ENCODE peak calls at places on chromosomes 5 and 9, in six cellular contexts. One of them, this sample, is unnamed.

GRCh38 chr5:177362871-177363507 is 5.3 kb downstream of the RGS14 start:
- DNase-seq in Peyer's patch: peak; percentile 74
- DNase-seq in endodermal cell: peak; percentile 90
- DNase-seq in AG10803: peak; percentile 20
- DNase-seq in mesothelial cell of epicardium: no peak
- DNase-seq in GM13977: peak; percentile 87
- DNase-seq in this sample: peak; percentile 63

GRCh38 chr9:87309236-87309635 is 188.4 kb upstream of the DAPK1 start:
- DNase-seq in Peyer's patch: no peak
- DNase-seq in endodermal cell: no peak
- DNase-seq in AG10803: peak; percentile 21
- DNase-seq in mesothelial cell of epicardium: no peak
- DNase-seq in GM13977: no peak
- DNase-seq in this sample: no peak

GRCh38 chr5:168125445-168126199 is 165.8 kb upstream of the WWC1 start:
- DNase-seq in Peyer's patch: no peak
- DNase-seq in endodermal cell: no peak
- DNase-seq in AG10803: no peak
- DNase-seq in mesothelial cell of epicardium: no peak
- DNase-seq in GM13977: no peak
- DNase-seq in this sample: peak; percentile 7

GRCh38 chr5:82396871-82397514 is 118.8 kb upstream of the RPS23 start:
- DNase-seq in Peyer's patch: no peak
- DNase-seq in endodermal cell: no peak
- DNase-seq in AG10803: peak; percentile 100
- DNase-seq in mesothelial cell of epicardium: peak; percentile 36
- DNase-seq in GM13977: no peak
- DNase-seq in this sample: peak; percentile 96

GRCh38 chr5:123297866-123298265 is 125.3 kb downstream of the CEP120 start:
- DNase-seq in Peyer's patch: no peak
- DNase-seq in endodermal cell: no peak
- DNase-seq in AG10803: no peak
- DNase-seq in mesothelial cell of epicardium: no peak
- DNase-seq in GM13977: no peak
- DNase-seq in this sample: peak; percentile 13

GRCh38 chr5:126098330-126099017 is 324.7 kb upstream of the GRAMD2B start:
- DNase-seq in Peyer's patch: no peak
- DNase-seq in endodermal cell: no peak
- DNase-seq in AG10803: peak; percentile 13
- DNase-seq in mesothelial cell of epicardium: no peak
- DNase-seq in GM13977: no peak
- DNase-seq in this sample: peak; percentile 45

GRCh38 chr9:35645736-35646582 is 4.8 kb downstream of the SIT1 start:
- DNase-seq in Peyer's patch: no peak
- DNase-seq in endodermal cell: peak; percentile 91
- DNase-seq in AG10803: peak; percentile 17
- DNase-seq in mesothelial cell of epicardium: peak; percentile 39
- DNase-seq in GM13977: peak; percentile 24
- DNase-seq in this sample: peak; percentile 71

GRCh38 chr9:108056083-108056804 is 566.7 kb upstream of the KLF4 start:
- DNase-seq in Peyer's patch: no peak
- DNase-seq in endodermal cell: no peak
- DNase-seq in AG10803: peak; percentile 43
- DNase-seq in mesothelial cell of epicardium: no peak
- DNase-seq in GM13977: no peak
- DNase-seq in this sample: peak; percentile 89

GRCh38 chr5:96288166-96288844 is 144.7 kb downstream of the PCSK1 start:
- DNase-seq in Peyer's patch: no peak
- DNase-seq in endodermal cell: no peak
- DNase-seq in AG10803: peak; percentile 58
- DNase-seq in mesothelial cell of epicardium: no peak
- DNase-seq in GM13977: no peak
- DNase-seq in this sample: peak; percentile 21

GRCh38 chr5:157100140-157100679 is 8.6 kb downstream of the HAVCR2 start:
- DNase-seq in Peyer's patch: no peak
- DNase-seq in endodermal cell: no peak
- DNase-seq in AG10803: peak; percentile 61
- DNase-seq in mesothelial cell of epicardium: no peak
- DNase-seq in GM13977: no peak
- DNase-seq in this sample: no peak

GRCh38 chr5:68730220-68731010 is 363.4 kb upstream of the SLC30A5 start:
- DNase-seq in Peyer's patch: no peak
- DNase-seq in endodermal cell: no peak
- DNase-seq in AG10803: peak; percentile 71
- DNase-seq in mesothelial cell of epicardium: no peak
- DNase-seq in GM13977: peak; percentile 44
- DNase-seq in this sample: peak; percentile 42

GRCh38 chr5:106089073-106089472 is 1581.7 kb downstream of the EFNA5 start:
- DNase-seq in Peyer's patch: no peak
- DNase-seq in endodermal cell: no peak
- DNase-seq in AG10803: no peak
- DNase-seq in mesothelial cell of epicardium: no peak
- DNase-seq in GM13977: no peak
- DNase-seq in this sample: no peak

GRCh38 chr5:177377851-177378776 is 6.1 kb upstream of the SLC34A1 start:
- DNase-seq in Peyer's patch: no peak
- DNase-seq in endodermal cell: no peak
- DNase-seq in AG10803: no peak
- DNase-seq in mesothelial cell of epicardium: no peak
- DNase-seq in GM13977: no peak
- DNase-seq in this sample: no peak

GRCh38 chr9:79682076-79682736 is 110.4 kb downstream of the TLE4 start:
- DNase-seq in Peyer's patch: no peak
- DNase-seq in endodermal cell: no peak
- DNase-seq in AG10803: no peak
- DNase-seq in mesothelial cell of epicardium: no peak
- DNase-seq in GM13977: no peak
- DNase-seq in this sample: peak; percentile 21

GRCh38 chr5:113246371-113246870 is 188.4 kb downstream of the TSSK1B start:
- DNase-seq in Peyer's patch: no peak
- DNase-seq in endodermal cell: no peak
- DNase-seq in AG10803: peak; percentile 61
- DNase-seq in mesothelial cell of epicardium: no peak
- DNase-seq in GM13977: no peak
- DNase-seq in this sample: no peak

GRCh38 chr5:168015506-168015905 is 275.9 kb upstream of the WWC1 start:
- DNase-seq in Peyer's patch: no peak
- DNase-seq in endodermal cell: no peak
- DNase-seq in AG10803: peak; percentile 86
- DNase-seq in mesothelial cell of epicardium: no peak
- DNase-seq in GM13977: no peak
- DNase-seq in this sample: no peak

GRCh38 chr5:167128581-167128980 is 1162.9 kb upstream of the WWC1 start:
- DNase-seq in Peyer's patch: no peak
- DNase-seq in endodermal cell: no peak
- DNase-seq in AG10803: no peak
- DNase-seq in mesothelial cell of epicardium: no peak
- DNase-seq in GM13977: no peak
- DNase-seq in this sample: peak; percentile 2

GRCh38 chr5:9599391-9599790 is 30.8 kb downstream of the TAS2R1 start:
- DNase-seq in Peyer's patch: no peak
- DNase-seq in endodermal cell: peak; percentile 91
- DNase-seq in AG10803: no peak
- DNase-seq in mesothelial cell of epicardium: no peak
- DNase-seq in GM13977: no peak
- DNase-seq in this sample: no peak

GRCh38 chr5:9596833-9597232 is 33.3 kb downstream of the TAS2R1 start:
- DNase-seq in Peyer's patch: no peak
- DNase-seq in endodermal cell: peak; percentile 62
- DNase-seq in AG10803: peak; percentile 13
- DNase-seq in mesothelial cell of epicardium: no peak
- DNase-seq in GM13977: no peak
- DNase-seq in this sample: no peak

GRCh38 chr5:9596256-9596655 is 33.9 kb downstream of the TAS2R1 start:
- DNase-seq in Peyer's patch: no peak
- DNase-seq in endodermal cell: no peak
- DNase-seq in AG10803: peak; percentile 44
- DNase-seq in mesothelial cell of epicardium: no peak
- DNase-seq in GM13977: no peak
- DNase-seq in this sample: no peak

GRCh38 chr5:9589049-9589835 is 40.9 kb downstream of the TAS2R1 start:
- DNase-seq in Peyer's patch: no peak
- DNase-seq in endodermal cell: no peak
- DNase-seq in AG10803: no peak
- DNase-seq in mesothelial cell of epicardium: no peak
- DNase-seq in GM13977: no peak
- DNase-seq in this sample: no peak

GRCh38 chr5:9594913-9595312 is 35.2 kb downstream of the TAS2R1 start:
- DNase-seq in Peyer's patch: no peak
- DNase-seq in endodermal cell: no peak
- DNase-seq in AG10803: no peak
- DNase-seq in mesothelial cell of epicardium: no peak
- DNase-seq in GM13977: no peak
- DNase-seq in this sample: no peak
- TF ChIP-seq CTCF in Peyer's patch: no peak
- TF ChIP-seq CTCF in endodermal cell: no peak
- TF ChIP-seq CTCF in AG10803: no peak
- TF ChIP-seq CTCF in mesothelial cell of epicardium: no peak
- TF ChIP-seq CTCF in GM13977: no peak
- TF ChIP-seq CTCF in this sample: no peak

DNA sequence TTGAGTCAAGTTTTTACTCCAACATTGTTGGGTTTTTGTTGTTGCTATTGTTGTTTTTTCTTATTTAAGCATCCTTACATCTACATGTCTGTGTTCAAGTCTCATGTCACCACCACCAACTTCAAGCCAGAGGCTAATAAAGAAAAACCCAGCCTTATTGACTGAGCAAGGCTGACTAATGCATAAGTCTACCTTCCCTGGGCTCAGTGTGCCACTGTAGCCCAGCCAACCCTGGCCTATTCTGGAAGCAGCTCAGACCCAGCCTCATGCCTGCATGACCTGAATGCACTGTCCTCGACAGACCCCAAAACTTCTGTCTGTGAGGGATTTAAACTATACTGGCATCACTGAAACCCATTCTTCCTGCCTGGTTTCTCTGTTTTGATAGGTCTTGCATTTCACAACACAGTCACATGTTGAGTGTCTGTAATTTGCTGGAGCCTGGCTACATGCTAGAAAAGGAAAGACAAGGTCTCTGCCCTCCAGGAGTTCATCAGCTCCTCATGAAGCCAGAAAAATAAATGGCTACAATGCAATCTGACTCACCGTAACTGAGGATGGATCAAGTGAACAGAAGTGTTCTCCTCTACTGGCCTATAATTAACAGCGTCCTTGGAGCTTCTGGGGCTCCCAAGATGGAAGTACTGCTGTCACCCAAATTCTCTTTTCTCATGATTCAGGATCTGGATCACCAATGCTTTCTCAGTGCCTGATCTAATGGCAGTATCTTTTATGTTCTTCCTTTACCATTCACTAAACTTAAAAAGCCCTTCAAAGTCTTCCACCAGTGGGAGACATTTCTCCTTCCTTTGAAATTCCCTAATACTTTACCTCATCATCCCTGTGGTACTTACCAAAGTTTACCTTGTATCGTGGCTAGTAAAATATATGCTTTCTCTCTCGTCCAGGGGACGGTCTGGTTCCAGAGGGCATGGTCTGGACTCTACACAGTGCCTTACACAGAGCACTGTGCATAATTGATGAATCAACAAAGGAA is 103.9 kb upstream of the IFNE start:
- DNase-seq in Peyer's patch: no peak
- DNase-seq in endodermal cell: no peak
- DNase-seq in AG10803: peak; percentile 33
- DNase-seq in mesothelial cell of epicardium: no peak
- DNase-seq in GM13977: no peak
- DNase-seq in this sample: peak; percentile 58
- TF ChIP-seq CTCF in Peyer's patch: no peak
- TF ChIP-seq CTCF in endodermal cell: peak; percentile 49
- TF ChIP-seq CTCF in AG10803: peak; percentile 38
- TF ChIP-seq CTCF in mesothelial cell of epicardium: no peak
- TF ChIP-seq CTCF in GM13977: no peak
- TF ChIP-seq CTCF in this sample: peak; percentile 12

GRCh38 chr9:113993838-113994540 is 84.1 kb downstream of the AMBP start:
- DNase-seq in Peyer's patch: no peak
- DNase-seq in endodermal cell: no peak
- DNase-seq in AG10803: peak; percentile 50
- DNase-seq in mesothelial cell of epicardium: no peak
- DNase-seq in GM13977: no peak
- DNase-seq in this sample: peak; percentile 72
- TF ChIP-seq CTCF in Peyer's patch: no peak
- TF ChIP-seq CTCF in endodermal cell: no peak
- TF ChIP-seq CTCF in AG10803: no peak
- TF ChIP-seq CTCF in mesothelial cell of epicardium: no peak
- TF ChIP-seq CTCF in GM13977: no peak
- TF ChIP-seq CTCF in this sample: no peak

GRCh38 chr5:131515348-131515747 is 119.7 kb downstream of the RAPGEF6 start:
- DNase-seq in Peyer's patch: no peak
- DNase-seq in endodermal cell: no peak
- DNase-seq in AG10803: no peak
- DNase-seq in mesothelial cell of epicardium: no peak
- DNase-seq in GM13977: no peak
- DNase-seq in this sample: no peak

GRCh38 chr5:131511934-131512333 is 123.1 kb downstream of the RAPGEF6 start:
- DNase-seq in Peyer's patch: no peak
- DNase-seq in endodermal cell: no peak
- DNase-seq in AG10803: no peak
- DNase-seq in mesothelial cell of epicardium: no peak
- DNase-seq in GM13977: no peak
- DNase-seq in this sample: no peak

GRCh38 chr5:131513780-131514179 is 121.2 kb downstream of the RAPGEF6 start:
- DNase-seq in Peyer's patch: no peak
- DNase-seq in endodermal cell: no peak
- DNase-seq in AG10803: no peak
- DNase-seq in mesothelial cell of epicardium: no peak
- DNase-seq in GM13977: no peak
- DNase-seq in this sample: no peak

GRCh38 chr5:131509811-131510210 is 125.2 kb downstream of the RAPGEF6 start:
- DNase-seq in Peyer's patch: no peak
- DNase-seq in endodermal cell: no peak
- DNase-seq in AG10803: no peak
- DNase-seq in mesothelial cell of epicardium: no peak
- DNase-seq in GM13977: no peak
- DNase-seq in this sample: no peak

DNA sequence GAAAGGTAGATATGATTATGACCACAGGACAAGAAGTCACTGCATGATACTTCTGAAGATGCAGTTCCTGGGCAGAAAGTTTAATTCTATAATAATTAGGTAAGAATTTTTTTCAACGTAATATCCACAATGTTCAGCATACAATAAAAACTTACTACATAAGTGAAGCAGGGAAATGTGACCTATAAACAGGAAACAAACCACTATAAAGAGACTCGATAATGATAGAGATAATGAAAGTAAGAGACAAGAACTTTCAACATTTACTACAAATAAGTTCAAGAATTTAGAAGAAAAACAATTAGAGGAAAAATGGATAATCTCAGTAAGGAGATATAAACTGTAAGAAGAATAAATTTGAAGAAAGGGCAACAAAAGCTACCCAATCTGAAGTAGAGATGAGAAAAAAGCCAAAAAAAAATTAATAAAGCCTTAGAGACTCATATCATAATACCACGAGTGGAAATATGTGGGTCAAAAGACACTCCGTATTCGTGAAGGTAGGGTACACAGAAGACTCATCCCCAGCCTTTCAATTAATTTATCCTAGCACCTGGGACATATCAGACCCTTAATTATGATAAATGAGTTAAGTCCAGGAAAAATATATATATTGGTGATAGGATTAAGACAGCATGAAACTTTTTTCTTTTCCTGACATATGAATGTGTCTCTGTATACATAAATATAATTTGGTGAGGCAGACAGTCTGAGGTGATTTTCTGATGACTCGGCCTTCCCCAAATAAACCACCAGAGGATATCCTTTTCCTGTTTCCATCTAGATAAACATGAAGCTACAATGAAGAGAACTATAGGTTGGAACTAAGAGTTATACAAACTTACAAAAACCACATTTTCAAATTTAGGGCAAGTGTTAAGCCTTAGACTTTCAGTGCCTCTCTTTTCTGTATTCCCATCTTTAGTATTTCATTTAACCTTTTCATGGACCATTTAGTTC is 120.4 kb downstream of the RAPGEF6 start:
- DNase-seq in Peyer's patch: no peak
- DNase-seq in endodermal cell: no peak
- DNase-seq in AG10803: no peak
- DNase-seq in mesothelial cell of epicardium: no peak
- DNase-seq in GM13977: peak; percentile 19
- DNase-seq in this sample: peak; percentile 44
- TF ChIP-seq CTCF in Peyer's patch: peak; percentile 17
- TF ChIP-seq CTCF in endodermal cell: no peak
- TF ChIP-seq CTCF in AG10803: peak; percentile 10
- TF ChIP-seq CTCF in mesothelial cell of epicardium: no peak
- TF ChIP-seq CTCF in GM13977: no peak
- TF ChIP-seq CTCF in this sample: no peak

This sample was measured in bronchial epithelial cell.